ENCODE peak calls at places on chromosomes 2 and 18, in nine cellular contexts. L, C, O, J, F, R, H, S and A are unnamed samples.

GRCh38 chr2:177251165-177251542 is 13.4 kb downstream of the NFE2L2 start:
- DNase-seq in L (no peak), C (no peak), O (no peak), J (no peak), F (no peak), R (no peak), H (no peak), S (no peak), A (no peak)

GRCh38 chr2:47221956-47222355 is 66.8 kb upstream of the STPG4 start:
- DNase-seq in L (no peak), C (no peak), O (no peak), J (no peak), F (no peak), R (no peak), H (peak; percentile 56), S (no peak), A (no peak)

GRCh38 chr2:102753563-102754159 is 8.2 kb upstream of the TMEM182 start:
- DNase-seq in L (no peak), C (no peak), O (no peak), J (peak; percentile 18), F (no peak), R (no peak), H (peak; percentile 53), S (peak; percentile 32), A (peak; percentile 19)

GRCh38 chr2:29420484-29420883 is 305.3 kb downstream of the CLIP4 start:
- DNase-seq in L (no peak), C (no peak), O (no peak), J (no peak), F (no peak), R (no peak), H (peak; percentile 9), S (no peak), A (no peak)

GRCh38 chr2:132692816-132693215 is 22.8 kb upstream of the LYPD1 start:
- DNase-seq in L (peak; percentile 27), C (no peak), O (no peak), J (no peak), F (no peak), R (no peak), H (no peak), S (no peak), A (no peak)

GRCh38 chr2:231701456-231702373 is 6.6 kb upstream of the PTMA start:
- DNase-seq in L (no peak), C (no peak), O (no peak), J (no peak), F (no peak), R (no peak), H (no peak), S (peak; percentile 86), A (no peak)

GRCh38 chr2:150327546-150328495 is 159.6 kb downstream of the RND3 start:
- DNase-seq in L (no peak), C (no peak), O (no peak), J (no peak), F (no peak), R (no peak), H (peak; percentile 13), S (no peak), A (no peak)

GRCh38 chr2:50529600-50530218 is 502.2 kb downstream of the NRXN1 start:
- DNase-seq in L (peak; percentile 0), C (no peak), O (no peak), J (no peak), F (no peak), R (peak; percentile 13), H (peak; percentile 75), S (no peak), A (peak; percentile 20)

GRCh38 chr2:102669401-102669800 is 50.0 kb downstream of the SLC9A2 start:
- DNase-seq in L (no peak), C (no peak), O (no peak), J (no peak), F (no peak), R (no peak), H (no peak), S (no peak), A (no peak)

GRCh38 chr2:181948227-181948626 is 37.4 kb upstream of the PPP1R1C start:
- DNase-seq in L (no peak), C (no peak), O (no peak), J (no peak), F (no peak), R (no peak), H (no peak), S (no peak), A (no peak)

GRCh38 chr18:74128114-74128513 is 19.5 kb downstream of the FBXO15 start:
- DNase-seq in L (no peak), C (no peak), O (no peak), J (no peak), F (no peak), R (no peak), H (peak; percentile 89), S (no peak), A (no peak)

GRCh38 chr18:21894619-21895367 is 154.2 kb downstream of the MIB1 start:
- DNase-seq in L (no peak), C (no peak), O (no peak), J (no peak), F (no peak), R (peak; percentile 5), H (no peak), S (no peak), A (no peak)

GRCh38 chr2:42371621-42372473 is 10.8 kb upstream of the COX7A2L start:
- DNase-seq in L (no peak), C (no peak), O (no peak), J (no peak), F (no peak), R (no peak), H (no peak), S (no peak), A (no peak)

GRCh38 chr2:160353166-160353565 is 140.4 kb downstream of the RBMS1 start:
- DNase-seq in L (no peak), C (no peak), O (peak; percentile 15), J (no peak), F (no peak), R (no peak), H (no peak), S (no peak), A (no peak)

GRCh38 chr2:95062716-95063400 is 37.4 kb downstream of the MAL start:
- DNase-seq in L (no peak), C (no peak), O (no peak), J (no peak), F (no peak), R (no peak), H (peak; percentile 59), S (no peak), A (no peak)

GRCh38 chr2:235594041-235594440 is 100.2 kb downstream of the AGAP1 start:
- DNase-seq in L (peak; percentile 75), C (no peak), O (no peak), J (no peak), F (no peak), R (peak; percentile 69), H (peak; percentile 94), S (no peak), A (peak; percentile 46)

GRCh38 chr2:157838442-157839161 is 37.5 kb downstream of the ACVR1 start:
- DNase-seq in L (no peak), C (no peak), O (no peak), J (no peak), F (no peak), R (peak; percentile 79), H (peak; percentile 68), S (peak; percentile 39), A (no peak)

GRCh38 chr18:22603902-22604301 is 186.2 kb upstream of the CTAGE1 start:
- DNase-seq in L (no peak), C (no peak), O (no peak), J (no peak), F (no peak), R (no peak), H (no peak), S (no peak), A (no peak)

GRCh38 chr2:173077506-173078177 is 2.0 kb downstream of the MAP3K20 start:
- DNase-seq in L (no peak), C (no peak), O (no peak), J (no peak), F (no peak), R (no peak), H (no peak), S (no peak), A (peak; percentile 67)

GRCh38 chr2:173187911-173188788 is 112.5 kb downstream of the MAP3K20 start:
- DNase-seq in L (no peak), C (no peak), O (no peak), J (no peak), F (no peak), R (no peak), H (peak; percentile 40), S (no peak), A (peak; percentile 31)

GRCh38 chr2:129923265-129924141 is 56.0 kb upstream of the RAB6C start:
- DNase-seq in L (no peak), C (no peak), O (no peak), J (peak; percentile 9), F (no peak), R (peak; percentile 2), H (peak; percentile 82), S (no peak), A (no peak)

GRCh38 chr2:66490588-66491001 is 55.7 kb downstream of the MEIS1 start:
- DNase-seq in L (no peak), C (no peak), O (no peak), J (no peak), F (no peak), R (no peak), H (no peak), S (no peak), A (no peak)

GRCh38 chr18:34808389-34808788 is 98.3 kb downstream of the DTNA start:
- DNase-seq in L (no peak), C (no peak), O (no peak), J (no peak), F (no peak), R (no peak), H (no peak), S (no peak), A (no peak)

GRCh38 chr18:40473221-40473620 is 1481.8 kb upstream of the PIK3C3 start:
- DNase-seq in L (no peak), C (no peak), O (no peak), J (no peak), F (no peak), R (no peak), H (peak; percentile 7), S (no peak), A (no peak)

GRCh38 chr2:109454304-109454703 is 159.5 kb downstream of the SEPTIN10 start:
- DNase-seq in L (no peak), C (no peak), O (no peak), J (no peak), F (no peak), R (no peak), H (no peak), S (no peak), A (no peak)

GRCh38 chr2:74003494-74004211 is 18.9 kb downstream of the TET3 start:
- DNase-seq in L (peak; percentile 67), C (no peak), O (no peak), J (peak; percentile 35), F (no peak), R (peak; percentile 50), H (no peak), S (no peak), A (peak; percentile 59)